ENCODE peak calls at places on chromosomes 3 and 15, in four cellular contexts. One of them, this sample, is unnamed.

GRCh38 chr3:70803891-70804290 is 491.5 kb upstream of the MDFIC2 start:
- DNase-seq in right lobe of liver: no peak
- DNase-seq in cardiac muscle cell: no peak
- DNase-seq in endodermal cell: no peak
- DNase-seq in this sample: no peak

GRCh38 chr15:64558460-64559179 is 98.2 kb downstream of the ZNF609 start:
- DNase-seq in right lobe of liver: no peak
- DNase-seq in endodermal cell: no peak
- DNase-seq in cardiac muscle cell: no peak
- DNase-seq in this sample: no peak

GRCh38 chr15:50137330-50137761 is 18.3 kb upstream of the ATP8B4 start:
- DNase-seq in endodermal cell: no peak
- DNase-seq in cardiac muscle cell: no peak
- DNase-seq in right lobe of liver: no peak
- DNase-seq in this sample: no peak

GRCh38 chr15:96619171-96619570 is 288.7 kb downstream of the NR2F2 start:
- DNase-seq in endodermal cell: peak
- DNase-seq in cardiac muscle cell: peak
- DNase-seq in right lobe of liver: no peak
- DNase-seq in this sample: peak

GRCh38 chr15:90031231-90031791 is 30.2 kb downstream of the ZNF710 start:
- DNase-seq in right lobe of liver: no peak
- DNase-seq in endodermal cell: peak
- DNase-seq in cardiac muscle cell: no peak
- DNase-seq in this sample: peak

GRCh38 chr3:78823859-78824258 is 943.9 kb downstream of the ROBO1 start:
- DNase-seq in endodermal cell: no peak
- DNase-seq in cardiac muscle cell: no peak
- DNase-seq in right lobe of liver: no peak
- DNase-seq in this sample: no peak

GRCh38 chr15:101161656-101162055 is 90.2 kb downstream of the CHSY1 start:
- DNase-seq in cardiac muscle cell: no peak
- DNase-seq in right lobe of liver: no peak
- DNase-seq in endodermal cell: no peak
- DNase-seq in this sample: no peak

GRCh38 chr3:192570757-192571156 is 156.6 kb downstream of the FGF12 start:
- DNase-seq in right lobe of liver: no peak
- DNase-seq in cardiac muscle cell: no peak
- DNase-seq in endodermal cell: no peak
- DNase-seq in this sample: no peak

GRCh38 chr3:111143-112069 is 85.2 kb upstream of the CHL1 start:
- DNase-seq in endodermal cell: no peak
- DNase-seq in cardiac muscle cell: no peak
- DNase-seq in right lobe of liver: no peak
- DNase-seq in this sample: no peak

GRCh38 chr15:49423906-49424520 is 971 bp downstream of the FGF7 start:
- DNase-seq in right lobe of liver: no peak
- DNase-seq in endodermal cell: no peak
- DNase-seq in cardiac muscle cell: peak
- DNase-seq in this sample: no peak

GRCh38 chr3:127815641-127816605 is 6.4 kb downstream of the MGLL start:
- DNase-seq in cardiac muscle cell: no peak
- DNase-seq in right lobe of liver: no peak
- DNase-seq in endodermal cell: peak
- DNase-seq in this sample: no peak